ENCODE peak calls at places on chromosomes 4 and X, in five cellular contexts. Y, N, U, I and R are unnamed samples.

GRCh38 chr4:79292008-79292407 is 33.9 kb downstream of the NAA11 start:
- DNase-seq in Y (no peak), N (no peak), U (no peak), I (no peak), R (no peak)

GRCh38 chrX:57172544-57172943 is 35.3 kb upstream of the SPIN2A start:
- DNase-seq in Y (no peak), N (no peak), U (no peak), I (no peak), R (no peak)

GRCh38 chr4:20474119-20474518 is 222.4 kb downstream of the SLIT2 start:
- DNase-seq in Y (no peak), N (no peak), U (no peak), I (no peak), R (peak; percentile 23)

GRCh38 chrX:56385336-56385735 is 153.2 kb downstream of the KLF8 start:
- DNase-seq in Y (no peak), N (no peak), U (no peak), I (no peak), R (no peak)

GRCh38 chr4:7757501-7758443 is 181.9 kb downstream of the AFAP1 start:
- DNase-seq in Y (no peak), N (no peak), U (no peak), I (no peak), R (no peak)

GRCh38 chr4:152935661-152936445 is at the start of gene FHDC1:
- DNase-seq in Y (no peak), N (peak; percentile 29), U (no peak), I (peak; percentile 89), R (peak; percentile 23)

GRCh38 chr4:71941001-71941400 is 90.8 kb upstream of the NPFFR2 start:
- DNase-seq in Y (no peak), N (peak; percentile 1), U (peak; percentile 1), I (no peak), R (peak; percentile 43)

GRCh38 chr4:58050439-58050838 is 940.3 kb upstream of the IGFBP7 start:
- DNase-seq in Y (no peak), N (no peak), U (no peak), I (no peak), R (no peak)

GRCh38 chrX:68719181-68719903 is 71.9 kb downstream of the STARD8 start:
- DNase-seq in Y (no peak), N (no peak), U (no peak), I (no peak), R (no peak)

GRCh38 chr4:98612318-98613250 is 45.8 kb downstream of the TSPAN5 start:
- DNase-seq in Y (no peak), N (no peak), U (no peak), I (no peak), R (no peak)

GRCh38 chrX:97367149-97367548 is 483.4 kb downstream of the RPA4 start:
- DNase-seq in Y (no peak), N (no peak), U (no peak), I (no peak), R (no peak)

GRCh38 chr4:94508841-94509240 is 57.1 kb downstream of the PDLIM5 start:
- DNase-seq in Y (no peak), N (no peak), U (no peak), I (no peak), R (no peak)

GRCh38 chr4:48909697-48910096 is 3.1 kb upstream of the OCIAD2 start:
- DNase-seq in Y (peak; percentile 55), N (peak; percentile 92), U (no peak), I (no peak), R (peak; percentile 64)

GRCh38 chr4:17493629-17494028 is 18.3 kb downstream of the QDPR start:
- DNase-seq in Y (no peak), N (no peak), U (no peak), I (no peak), R (no peak)

GRCh38 chr4:187236491-187236890 is 512.8 kb upstream of the FAT1 start:
- DNase-seq in Y (no peak), N (no peak), U (no peak), I (no peak), R (no peak)

GRCh38 chr4:2754848-2755820 is 1.0 kb downstream of the TNIP2 start:
- DNase-seq in Y (no peak), N (no peak), U (no peak), I (no peak), R (no peak)

GRCh38 chrX:153301746-153302145 is 19.8 kb downstream of the PNMA6F start:
- DNase-seq in Y (no peak), N (no peak), U (no peak), I (no peak), R (no peak)

GRCh38 chr4:27096142-27096824 is 235.6 kb downstream of the STIM2 start:
- DNase-seq in Y (no peak), N (no peak), U (no peak), I (no peak), R (peak; percentile 15)

GRCh38 chr4:2598661-2599654 is 62.5 kb downstream of the FAM193A start:
- DNase-seq in Y (no peak), N (no peak), U (no peak), I (no peak), R (peak; percentile 82)

GRCh38 chr4:61200991-61201526 is 933 bp downstream of the ADGRL3 start:
- DNase-seq in Y (no peak), N (no peak), U (no peak), I (peak; percentile 62), R (no peak)

GRCh38 chrX:78710146-78710545 is 37.4 kb upstream of the LPAR4 start:
- DNase-seq in Y (no peak), N (no peak), U (no peak), I (no peak), R (no peak)

GRCh38 chrX:48761674-48762471 is at the start of gene GLOD5:
- DNase-seq in Y (no peak), N (peak; percentile 35), U (peak; percentile 45), I (peak; percentile 60), R (peak; percentile 22)

GRCh38 chrX:340121-340520 is 21.5 kb upstream of the GTPBP6 start:
- DNase-seq in Y (no peak), N (no peak), U (no peak), I (no peak), R (no peak)

GRCh38 chr4:153296424-153296823 is 48.1 kb upstream of the MND1 start:
- DNase-seq in Y (no peak), N (no peak), U (no peak), I (no peak), R (no peak)

GRCh38 chr4:72744103-72744725 is 175.2 kb upstream of the ADAMTS3 start:
- DNase-seq in Y (no peak), N (no peak), U (no peak), I (no peak), R (no peak)

GRCh38 chr4:140047781-140048180 is 106.2 kb downstream of the MAML3 start:
- DNase-seq in Y (no peak), N (no peak), U (no peak), I (no peak), R (no peak)

GRCh38 chrX:41265615-41266014 is 68.3 kb upstream of the DDX3X start:
- DNase-seq in Y (no peak), N (no peak), U (no peak), I (no peak), R (peak; percentile 14)

GRCh38 chr4:110631582-110632505 is 9.0 kb upstream of the PITX2 start:
- DNase-seq in Y (peak; percentile 79), N (peak; percentile 68), U (peak; percentile 54), I (peak; percentile 89), R (peak; percentile 71)

GRCh38 chr4:167032876-167033275 is 201.4 kb downstream of the SPOCK3 start:
- DNase-seq in Y (no peak), N (no peak), U (no peak), I (no peak), R (no peak)

DNA sequence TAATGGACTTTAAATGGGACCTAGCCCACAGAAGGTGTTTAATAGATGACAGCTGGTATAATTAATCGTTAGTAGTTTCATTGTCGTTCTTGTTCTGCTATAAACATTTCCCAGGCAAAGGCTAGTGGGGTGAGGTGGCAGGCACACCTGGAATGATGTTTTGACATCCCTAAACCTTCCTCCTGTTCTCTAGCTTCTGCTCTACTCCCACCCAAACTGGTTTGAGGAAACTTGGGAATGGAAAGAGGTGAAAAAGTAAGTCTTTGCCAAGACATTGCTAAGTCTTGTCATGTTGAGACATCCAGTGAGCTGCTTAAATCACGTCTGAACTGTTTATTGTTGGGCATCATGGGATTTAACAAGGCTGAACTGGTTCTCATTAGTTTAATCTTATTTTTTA is 37.5 kb downstream of the CHRNA9 start:
- DNase-seq in Y (no peak), N (no peak), U (no peak), I (no peak), R (no peak)
- TF ChIP-seq MAX in Y (no peak), N (no peak), U (no peak), I (no peak), R (no peak)

GRCh38 chr4:89868999-89869589 is 25.6 kb upstream of the MMRN1 start:
- DNase-seq in Y (no peak), N (no peak), U (no peak), I (no peak), R (no peak)
- TF ChIP-seq CTCF in Y (no peak), N (peak; percentile 34), U (no peak), I (peak; percentile 18), R (no peak)

DNA sequence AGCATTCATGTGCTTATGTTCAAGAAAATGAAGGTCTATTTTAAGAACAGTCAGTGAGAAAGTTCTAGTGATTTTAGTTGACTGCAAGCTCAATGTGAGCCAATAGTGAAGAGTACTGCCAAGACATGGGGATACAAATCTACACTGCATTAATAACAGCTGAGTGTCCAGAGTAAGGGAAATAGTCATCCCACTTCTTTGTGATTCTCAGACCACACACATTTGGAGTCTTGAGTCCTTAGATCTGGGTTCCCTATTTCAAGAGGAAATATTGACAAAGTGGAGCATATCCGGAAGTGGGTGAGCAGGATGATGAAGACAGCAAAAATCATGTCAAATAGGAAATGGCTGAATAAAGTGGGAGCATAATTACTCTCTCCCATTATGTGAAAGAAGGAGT is 171.1 kb downstream of the LARP7 start:
- DNase-seq in Y (no peak), N (no peak), U (no peak), I (no peak), R (no peak)
- H3K4me3 ChIP-seq in Y (no peak overlapping the region), N (no peak overlapping the region), U (no peak overlapping the region), I (no peak overlapping the region), R (no peak overlapping the region)

DNA sequence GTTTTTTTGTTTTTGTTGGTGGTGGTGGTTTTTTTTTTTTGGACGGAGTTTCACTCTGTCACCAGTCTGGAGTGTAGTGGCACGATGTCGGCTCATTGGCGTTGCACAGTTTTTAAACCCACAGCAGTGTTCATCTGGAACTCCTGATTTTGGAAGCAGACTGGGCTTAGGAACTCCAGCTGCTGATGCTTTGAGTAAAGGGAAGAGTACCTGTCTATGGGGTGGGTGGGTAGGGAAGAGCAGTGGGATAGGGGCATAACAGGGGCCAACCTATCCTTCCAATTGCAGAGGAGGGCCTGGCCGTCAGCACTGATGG is 2.0 kb downstream of the CD99 start:
- DNase-seq in Y (no peak), N (no peak), U (no peak), I (no peak), R (no peak)
- TF ChIP-seq MAX in Y (no peak), N (no peak), U (no peak), I (no peak), R (no peak)

GRCh38 chr4:52670739-52671138 is 11.6 kb upstream of the USP46 start:
- DNase-seq in Y (no peak), N (no peak), U (no peak), I (no peak), R (no peak)
- TF ChIP-seq CTCF in Y (no peak), N (no peak), U (no peak), I (no peak), R (no peak)